ENCODE peak calls at places on chromosome 19, in nine cellular contexts. H is endodermal cell; M is amniotic stem cell; U is T-helper 1 cell; K is naive thymus-derived CD8-positive, alpha-beta T cell; I is astrocyte; G is HTR-8/SVneo; X is stimulated activated CD8-positive, alpha-beta memory T cell treated with anti-CD3 and anti-CD28 coated beads, Interleukin-7, amount 100 ng/mL, for 24 hours; J is B cell. N is an unnamed sample.

GRCh38 chr19:35715981-35716734 is 1.6 kb upstream of the KMT2B start:
- DNase-seq in U (no peak), I (peak; percentile 30), X (no peak), H (no peak), J (no peak), M (no peak), K (no peak), G (peak; percentile 57), N (no peak)

GRCh38 chr19:13621413-13621812 is 115.1 kb upstream of the CACNA1A start:
- DNase-seq in X (peak; percentile 5), I (peak; percentile 93), H (peak; percentile 90), M (peak; percentile 65), G (peak; percentile 57), J (no peak), U (no peak), K (no peak), N (peak; percentile 92)

GRCh38 chr19:18131841-18132596 is 20.9 kb upstream of the PIK3R2 start:
- DNase-seq in K (no peak), G (no peak), H (peak; percentile 83), M (no peak), X (no peak), U (no peak), I (no peak), J (no peak), N (no peak)

GRCh38 chr19:31349160-31349881 is at the start of gene TSHZ3:
- DNase-seq in J (peak; percentile 51), I (peak; percentile 81), M (peak; percentile 50), G (peak; percentile 45), U (no peak), K (no peak), H (peak; percentile 89), X (no peak), N (peak; percentile 77)

GRCh38 chr19:42323852-42324654 is 1.4 kb upstream of the MEGF8 start:
- DNase-seq in M (no peak), K (no peak), I (no peak), U (no peak), G (no peak), H (peak; percentile 73), X (no peak), J (peak; percentile 65), N (peak; percentile 26)

GRCh38 chr19:24074720-24075119 is 12.3 kb upstream of the ZNF254 start:
- DNase-seq in M (no peak), H (no peak), J (no peak), I (peak; percentile 31), K (no peak), X (no peak), G (no peak), U (no peak), N (no peak)

GRCh38 chr19:6801397-6802086 is 29.0 kb downstream of the VAV1 start:
- DNase-seq in U (peak; percentile 60), M (no peak), X (peak; percentile 57), H (peak; percentile 85), G (peak; percentile 87), I (peak; percentile 1), K (peak; percentile 73), J (peak; percentile 91), N (peak; percentile 40)

GRCh38 chr19:3687774-3688706 is 12.2 kb downstream of the PIP5K1C start:
- DNase-seq in K (peak; percentile 36), G (no peak), X (no peak), H (peak; percentile 90), M (no peak), I (no peak), U (no peak), J (peak; percentile 60), N (no peak)

GRCh38 chr19:1353144-1353543 is 30.6 kb upstream of the NDUFS7 start:
- DNase-seq in K (no peak), G (no peak), U (no peak), X (no peak), J (no peak), H (no peak), M (no peak), I (no peak), N (no peak)

GRCh38 chr19:1262687-1263123 is 6.4 kb upstream of the CIRBP start:
- DNase-seq in H (no peak), M (no peak), K (no peak), X (no peak), G (no peak), J (no peak), I (no peak), U (no peak), N (no peak)

GRCh38 chr19:33005440-33005839 is 33.4 kb downstream of the FAAP24 start:
- DNase-seq in X (no peak), M (no peak), G (no peak), U (no peak), J (no peak), I (no peak), K (no peak), H (peak; percentile 64), N (no peak)

GRCh38 chr19:11324748-11325389 is 14.6 kb downstream of the RAB3D start:
- DNase-seq in J (no peak), U (no peak), G (no peak), X (no peak), H (no peak), K (no peak), M (no peak), I (no peak), N (no peak)

N was measured in ACHN.